ENCODE peak calls at places on chromosomes 4 and X, in seven cellular contexts. One of them, this sample, is unnamed. For H3K4me1, the result is how much of the 10 kb centered on the place peaks cover.

GRCh38 chr4:3868841-3869572 is 102.8 kb downstream of the ADRA2C start:
- DNase-seq in IMR-90: no peak
- DNase-seq in astrocyte: no peak
- DNase-seq in tibial artery: no peak
- DNase-seq in uterus: no peak
- DNase-seq in MM.1S: no peak
- DNase-seq in psoas muscle: no peak
- DNase-seq in this sample: no peak

GRCh38 chrX:41334866-41335589 is 1.1 kb downstream of the DDX3X start:
- DNase-seq in astrocyte: no peak
- DNase-seq in MM.1S: peak
- DNase-seq in uterus: peak
- DNase-seq in psoas muscle: peak
- DNase-seq in IMR-90: peak
- DNase-seq in tibial artery: peak
- DNase-seq in this sample: peak

GRCh38 chr4:10529891-10530786 is 72.9 kb upstream of the ZNF518B start:
- DNase-seq in MM.1S: no peak
- DNase-seq in psoas muscle: no peak
- DNase-seq in IMR-90: no peak
- DNase-seq in tibial artery: no peak
- DNase-seq in uterus: peak
- DNase-seq in astrocyte: peak
- DNase-seq in this sample: no peak

GRCh38 chr4:52051615-52052474 is 741 bp downstream of the SPATA18 start:
- DNase-seq in astrocyte: peak
- DNase-seq in tibial artery: peak
- DNase-seq in MM.1S: no peak
- DNase-seq in IMR-90: peak
- DNase-seq in psoas muscle: peak
- DNase-seq in uterus: peak
- DNase-seq in this sample: no peak

GRCh38 chr4:32203340-32203739 is 1483.2 kb downstream of the PCDH7 start:
- DNase-seq in MM.1S: no peak
- DNase-seq in psoas muscle: no peak
- DNase-seq in uterus: no peak
- DNase-seq in tibial artery: no peak
- DNase-seq in IMR-90: no peak
- DNase-seq in astrocyte: no peak
- DNase-seq in this sample: no peak

GRCh38 chr4:151486166-151486565 is 77.2 kb downstream of the FHIP1A start:
- DNase-seq in IMR-90: peak
- DNase-seq in MM.1S: no peak
- DNase-seq in tibial artery: no peak
- DNase-seq in uterus: no peak
- DNase-seq in astrocyte: peak
- DNase-seq in psoas muscle: no peak
- DNase-seq in this sample: no peak

GRCh38 chrX:110201799-110202198 is 116.1 kb downstream of the AMMECR1 start:
- DNase-seq in tibial artery: no peak
- DNase-seq in IMR-90: no peak
- DNase-seq in astrocyte: no peak
- DNase-seq in uterus: no peak
- DNase-seq in MM.1S: no peak
- DNase-seq in psoas muscle: no peak
- DNase-seq in this sample: no peak

GRCh38 chrX:49193542-49193964 is 6.4 kb downstream of the SYP start:
- DNase-seq in astrocyte: no peak
- DNase-seq in IMR-90: no peak
- DNase-seq in uterus: no peak
- DNase-seq in MM.1S: no peak
- DNase-seq in tibial artery: no peak
- DNase-seq in psoas muscle: no peak
- DNase-seq in this sample: no peak

GRCh38 chr4:37889849-37890500 is 909 bp upstream of the TBC1D1 start:
- DNase-seq in IMR-90: peak
- DNase-seq in psoas muscle: no peak
- DNase-seq in tibial artery: peak
- DNase-seq in MM.1S: no peak
- DNase-seq in astrocyte: no peak
- DNase-seq in uterus: peak
- DNase-seq in this sample: no peak

GRCh38 chr4:181517521-181517920 is 725.7 kb upstream of the TENM3 start:
- DNase-seq in uterus: no peak
- DNase-seq in tibial artery: no peak
- DNase-seq in psoas muscle: no peak
- DNase-seq in IMR-90: peak
- DNase-seq in astrocyte: peak
- DNase-seq in MM.1S: no peak
- DNase-seq in this sample: no peak

GRCh38 chr4:158891256-158891655 is 122.4 kb downstream of the FNIP2 start:
- DNase-seq in IMR-90: no peak
- DNase-seq in astrocyte: no peak
- DNase-seq in uterus: no peak
- DNase-seq in psoas muscle: no peak
- DNase-seq in tibial artery: no peak
- DNase-seq in MM.1S: no peak
- DNase-seq in this sample: no peak

GRCh38 chrX:136896121-136896914 is 15.8 kb upstream of the RBMX start:
- DNase-seq in IMR-90: peak
- DNase-seq in astrocyte: peak
- DNase-seq in MM.1S: no peak
- DNase-seq in psoas muscle: no peak
- DNase-seq in tibial artery: no peak
- DNase-seq in uterus: no peak
- DNase-seq in this sample: no peak

GRCh38 chr4:86508436-86508835 is 85.7 kb upstream of the PTPN13 start:
- DNase-seq in astrocyte: peak
- DNase-seq in tibial artery: no peak
- DNase-seq in psoas muscle: no peak
- DNase-seq in IMR-90: peak
- DNase-seq in uterus: no peak
- DNase-seq in MM.1S: no peak
- DNase-seq in this sample: no peak

GRCh38 chrX:113741744-113742143 is 842.1 kb upstream of the HTR2C start:
- DNase-seq in IMR-90: no peak
- DNase-seq in astrocyte: peak
- DNase-seq in psoas muscle: no peak
- DNase-seq in tibial artery: no peak
- DNase-seq in uterus: no peak
- DNase-seq in MM.1S: peak
- DNase-seq in this sample: peak

GRCh38 chr4:1683371-1683902 is 676 bp downstream of the FAM53A start:
- DNase-seq in psoas muscle: peak
- DNase-seq in astrocyte: peak
- DNase-seq in IMR-90: peak
- DNase-seq in uterus: peak
- DNase-seq in tibial artery: peak
- DNase-seq in MM.1S: peak
- DNase-seq in this sample: no peak

GRCh38 chr4:138095378-138095777 is 146.8 kb downstream of the SLC7A11 start:
- DNase-seq in astrocyte: no peak
- DNase-seq in uterus: no peak
- DNase-seq in psoas muscle: no peak
- DNase-seq in MM.1S: no peak
- DNase-seq in tibial artery: no peak
- DNase-seq in IMR-90: no peak
- DNase-seq in this sample: no peak

GRCh38 chr4:138099385-138099784 is 142.8 kb downstream of the SLC7A11 start:
- DNase-seq in psoas muscle: no peak
- DNase-seq in MM.1S: no peak
- DNase-seq in uterus: no peak
- DNase-seq in IMR-90: no peak
- DNase-seq in tibial artery: no peak
- DNase-seq in astrocyte: no peak
- DNase-seq in this sample: no peak

GRCh38 chr4:138096384-138097062 is 145.6 kb downstream of the SLC7A11 start:
- DNase-seq in astrocyte: no peak
- DNase-seq in tibial artery: no peak
- DNase-seq in IMR-90: no peak
- DNase-seq in uterus: no peak
- DNase-seq in MM.1S: no peak
- DNase-seq in psoas muscle: no peak
- DNase-seq in this sample: no peak

GRCh38 chr4:138103597-138104461 is 138.3 kb downstream of the SLC7A11 start:
- DNase-seq in psoas muscle: no peak
- DNase-seq in uterus: no peak
- DNase-seq in tibial artery: no peak
- DNase-seq in MM.1S: no peak
- DNase-seq in IMR-90: no peak
- DNase-seq in astrocyte: no peak
- DNase-seq in this sample: no peak

GRCh38 chr4:138097912-138098600 is 144.1 kb downstream of the SLC7A11 start:
- DNase-seq in uterus: no peak
- DNase-seq in MM.1S: no peak
- DNase-seq in astrocyte: peak
- DNase-seq in IMR-90: no peak
- DNase-seq in psoas muscle: no peak
- DNase-seq in tibial artery: no peak
- DNase-seq in this sample: no peak
- H3K4me1 ChIP-seq in uterus: under half
- H3K4me1 ChIP-seq in MM.1S: under half
- H3K4me1 ChIP-seq in astrocyte: under half
- H3K4me1 ChIP-seq in IMR-90: under half
- H3K4me1 ChIP-seq in psoas muscle: under half
- H3K4me1 ChIP-seq in tibial artery: under half
- H3K4me1 ChIP-seq in this sample: under half

DNA sequence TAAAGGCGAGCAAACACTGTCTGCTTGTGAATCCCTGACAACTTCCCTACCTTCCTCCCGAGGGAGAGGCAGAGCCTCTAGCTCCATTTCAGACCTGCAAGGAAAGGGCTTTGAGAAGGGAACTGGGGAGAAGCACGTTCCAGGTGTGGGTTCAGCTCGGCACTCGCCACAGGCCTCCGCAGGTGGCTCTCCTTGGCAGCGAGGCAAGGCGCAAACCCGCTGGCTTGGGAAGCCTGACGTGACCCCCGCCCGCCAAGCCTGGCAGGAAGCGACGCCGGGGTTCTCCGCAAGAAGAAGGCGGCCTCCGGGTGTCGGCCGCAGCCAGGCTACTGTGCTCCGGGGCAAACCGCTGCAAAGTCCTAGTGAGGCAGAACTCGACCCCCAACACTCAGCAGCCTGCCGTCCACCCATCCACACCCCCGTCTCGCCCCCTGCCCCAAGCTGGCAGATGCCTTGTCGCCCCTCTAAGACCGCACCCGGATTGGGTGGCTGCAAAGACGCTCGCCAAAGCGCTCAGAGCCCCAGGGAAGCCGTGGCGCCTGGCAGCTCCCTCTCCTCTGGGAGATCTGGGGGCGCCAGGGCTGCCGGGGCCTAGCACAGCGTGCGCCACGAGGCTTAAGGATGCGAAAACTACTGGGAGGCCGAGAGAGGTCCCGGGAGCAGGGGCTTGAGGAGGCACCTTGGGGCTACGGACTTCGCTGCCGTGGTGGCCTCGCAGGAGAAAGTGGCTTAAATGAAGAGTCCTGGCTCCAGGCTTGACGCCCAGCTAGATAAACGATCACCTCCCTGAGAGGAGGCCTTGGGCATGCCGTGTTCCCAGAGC is 21.8 kb downstream of the NKX3-2 start:
- DNase-seq in uterus: no peak
- DNase-seq in IMR-90: no peak
- DNase-seq in tibial artery: no peak
- DNase-seq in MM.1S: no peak
- DNase-seq in astrocyte: no peak
- DNase-seq in psoas muscle: no peak
- DNase-seq in this sample: no peak
- H3K4me3 ChIP-seq in uterus: no peak
- H3K4me3 ChIP-seq in IMR-90: no peak
- H3K4me3 ChIP-seq in tibial artery: no peak
- H3K4me3 ChIP-seq in MM.1S: no peak
- H3K4me3 ChIP-seq in astrocyte: no peak
- H3K4me3 ChIP-seq in psoas muscle: peak
- H3K4me3 ChIP-seq in this sample: no peak

GRCh38 chr4:127211377-127212268 is 421.1 kb upstream of the INTU start:
- DNase-seq in MM.1S: no peak
- DNase-seq in uterus: no peak
- DNase-seq in psoas muscle: no peak
- DNase-seq in IMR-90: no peak
- DNase-seq in tibial artery: no peak
- DNase-seq in astrocyte: peak
- DNase-seq in this sample: no peak

GRCh38 chr4:127214936-127215335 is 417.8 kb upstream of the INTU start:
- DNase-seq in MM.1S: no peak
- DNase-seq in IMR-90: no peak
- DNase-seq in psoas muscle: no peak
- DNase-seq in astrocyte: no peak
- DNase-seq in uterus: no peak
- DNase-seq in tibial artery: no peak
- DNase-seq in this sample: no peak

GRCh38 chr4:127212269-127212580 is 420.5 kb upstream of the INTU start:
- DNase-seq in astrocyte: no peak
- DNase-seq in MM.1S: no peak
- DNase-seq in uterus: no peak
- DNase-seq in psoas muscle: no peak
- DNase-seq in IMR-90: no peak
- DNase-seq in tibial artery: no peak
- DNase-seq in this sample: no peak

GRCh38 chr4:127212701-127213100 is 420.1 kb upstream of the INTU start:
- DNase-seq in uterus: no peak
- DNase-seq in psoas muscle: no peak
- DNase-seq in tibial artery: no peak
- DNase-seq in MM.1S: no peak
- DNase-seq in IMR-90: peak
- DNase-seq in astrocyte: peak
- DNase-seq in this sample: no peak

GRCh38 chr4:127214001-127214400 is 418.8 kb upstream of the INTU start:
- DNase-seq in tibial artery: peak
- DNase-seq in MM.1S: no peak
- DNase-seq in uterus: no peak
- DNase-seq in astrocyte: peak
- DNase-seq in psoas muscle: no peak
- DNase-seq in IMR-90: no peak
- DNase-seq in this sample: no peak
- H3K27ac ChIP-seq in tibial artery: peak
- H3K27ac ChIP-seq in MM.1S: no peak
- H3K27ac ChIP-seq in uterus: no peak
- H3K27ac ChIP-seq in astrocyte: no peak
- H3K27ac ChIP-seq in psoas muscle: no peak
- H3K27ac ChIP-seq in IMR-90: no peak
- H3K27ac ChIP-seq in this sample: no peak

GRCh38 chr4:57070461-57070860 is 39.7 kb downstream of the IGFBP7 start:
- DNase-seq in MM.1S: no peak
- DNase-seq in psoas muscle: no peak
- DNase-seq in tibial artery: no peak
- DNase-seq in uterus: no peak
- DNase-seq in astrocyte: no peak
- DNase-seq in IMR-90: no peak
- DNase-seq in this sample: no peak

GRCh38 chr4:57074753-57075152 is 35.4 kb downstream of the IGFBP7 start:
- DNase-seq in tibial artery: no peak
- DNase-seq in astrocyte: peak
- DNase-seq in IMR-90: peak
- DNase-seq in uterus: no peak
- DNase-seq in psoas muscle: no peak
- DNase-seq in MM.1S: no peak
- DNase-seq in this sample: no peak

GRCh38 chr4:57073559-57073958 is 36.6 kb downstream of the IGFBP7 start:
- DNase-seq in uterus: no peak
- DNase-seq in psoas muscle: no peak
- DNase-seq in astrocyte: no peak
- DNase-seq in tibial artery: no peak
- DNase-seq in IMR-90: no peak
- DNase-seq in MM.1S: no peak
- DNase-seq in this sample: no peak

GRCh38 chr4:57068237-57068981 is 41.8 kb downstream of the IGFBP7 start:
- DNase-seq in astrocyte: no peak
- DNase-seq in tibial artery: no peak
- DNase-seq in MM.1S: no peak
- DNase-seq in IMR-90: no peak
- DNase-seq in psoas muscle: no peak
- DNase-seq in uterus: no peak
- DNase-seq in this sample: no peak

GRCh38 chr4:57071340-57071739 is 38.8 kb downstream of the IGFBP7 start:
- DNase-seq in psoas muscle: peak
- DNase-seq in uterus: no peak
- DNase-seq in tibial artery: peak
- DNase-seq in astrocyte: peak
- DNase-seq in IMR-90: peak
- DNase-seq in MM.1S: no peak
- DNase-seq in this sample: no peak
- H3K4me1 ChIP-seq in psoas muscle: under half
- H3K4me1 ChIP-seq in uterus: under half
- H3K4me1 ChIP-seq in tibial artery: under half
- H3K4me1 ChIP-seq in astrocyte: under half
- H3K4me1 ChIP-seq in IMR-90: under half
- H3K4me1 ChIP-seq in MM.1S: under half
- H3K4me1 ChIP-seq in this sample: under half

This sample was measured in Karpas-422.